ENCODE peak calls at places on chromosomes 13 and 19, in four cellular contexts. One of them, this sample, is unnamed.

GRCh38 chr13:44128522-44128921 is 245.1 kb upstream of the SERP2 start:
- DNase-seq in tibial nerve: no peak
- DNase-seq in uterus: peak
- DNase-seq in A549: no peak
- DNase-seq in this sample: no peak

GRCh38 chr19:12497032-12497431 is 12.4 kb upstream of the ZNF709 start:
- DNase-seq in tibial nerve: no peak
- DNase-seq in uterus: no peak
- DNase-seq in A549: no peak
- DNase-seq in this sample: no peak

GRCh38 chr13:34748078-34748477 is 194.0 kb upstream of the NBEA start:
- DNase-seq in tibial nerve: no peak
- DNase-seq in uterus: peak
- DNase-seq in A549: no peak
- DNase-seq in this sample: peak

GRCh38 chr13:39956036-39956435 is 300.6 kb downstream of the COG6 start:
- DNase-seq in tibial nerve: no peak
- DNase-seq in uterus: no peak
- DNase-seq in A549: no peak
- DNase-seq in this sample: no peak

GRCh38 chr19:52191374-52191773 is 1.5 kb downstream of the PPP2R1A start:
- DNase-seq in tibial nerve: no peak
- DNase-seq in uterus: no peak
- DNase-seq in A549: no peak
- DNase-seq in this sample: no peak

GRCh38 chr13:79686441-79686840 is 205.5 kb downstream of the NDFIP2 start:
- DNase-seq in tibial nerve: no peak
- DNase-seq in uterus: no peak
- DNase-seq in A549: no peak
- DNase-seq in this sample: no peak

GRCh38 chr13:28541966-28542365 is 47.0 kb upstream of the FLT1 start:
- DNase-seq in tibial nerve: no peak
- DNase-seq in uterus: no peak
- DNase-seq in A549: no peak
- DNase-seq in this sample: no peak

GRCh38 chr19:33186431-33186830 is 7.7 kb upstream of the LRP3 start:
- DNase-seq in tibial nerve: no peak
- DNase-seq in uterus: no peak
- DNase-seq in A549: no peak
- DNase-seq in this sample: peak

GRCh38 chr13:109196896-109197295 is 567.5 kb downstream of the MYO16 start:
- DNase-seq in tibial nerve: no peak
- DNase-seq in uterus: no peak
- DNase-seq in A549: no peak
- DNase-seq in this sample: peak

GRCh38 chr19:17234911-17235617 is 9.0 kb downstream of the OCEL1 start:
- DNase-seq in tibial nerve: no peak
- DNase-seq in uterus: peak
- DNase-seq in A549: peak
- DNase-seq in this sample: peak

GRCh38 chr13:98176777-98177608 is at the start of gene RNF113B:
- DNase-seq in tibial nerve: no peak
- DNase-seq in uterus: no peak
- DNase-seq in A549: no peak
- DNase-seq in this sample: no peak

GRCh38 chr13:31725841-31726240 is 13.5 kb upstream of the RXFP2 start:
- DNase-seq in tibial nerve: no peak
- DNase-seq in uterus: no peak
- DNase-seq in A549: no peak
- DNase-seq in this sample: no peak

GRCh38 chr13:45713106-45713690 is 11.1 kb downstream of the CBY2 start:
- DNase-seq in tibial nerve: no peak
- DNase-seq in uterus: no peak
- DNase-seq in A549: no peak
- DNase-seq in this sample: no peak

GRCh38 chr13:86324191-86324590 is 525.0 kb upstream of the SLITRK6 start:
- DNase-seq in tibial nerve: no peak
- DNase-seq in uterus: no peak
- DNase-seq in A549: no peak
- DNase-seq in this sample: no peak

GRCh38 chr13:31945202-31945978 is 86.2 kb upstream of the FRY start:
- DNase-seq in tibial nerve: peak
- DNase-seq in uterus: peak
- DNase-seq in A549: peak
- DNase-seq in this sample: no peak

GRCh38 chr19:40596608-40597328 is 4.4 kb upstream of the LTBP4 start:
- DNase-seq in tibial nerve: no peak
- DNase-seq in uterus: peak
- DNase-seq in A549: peak
- DNase-seq in this sample: no peak

GRCh38 chr19:41302624-41303351 is 7.2 kb upstream of the CCDC97 start:
- DNase-seq in tibial nerve: no peak
- DNase-seq in uterus: no peak
- DNase-seq in A549: no peak
- DNase-seq in this sample: no peak

GRCh38 chr19:48553676-48554384 is 1.9 kb downstream of the SULT2B1 start:
- DNase-seq in tibial nerve: no peak
- DNase-seq in uterus: peak
- DNase-seq in A549: peak
- DNase-seq in this sample: peak

DNA sequence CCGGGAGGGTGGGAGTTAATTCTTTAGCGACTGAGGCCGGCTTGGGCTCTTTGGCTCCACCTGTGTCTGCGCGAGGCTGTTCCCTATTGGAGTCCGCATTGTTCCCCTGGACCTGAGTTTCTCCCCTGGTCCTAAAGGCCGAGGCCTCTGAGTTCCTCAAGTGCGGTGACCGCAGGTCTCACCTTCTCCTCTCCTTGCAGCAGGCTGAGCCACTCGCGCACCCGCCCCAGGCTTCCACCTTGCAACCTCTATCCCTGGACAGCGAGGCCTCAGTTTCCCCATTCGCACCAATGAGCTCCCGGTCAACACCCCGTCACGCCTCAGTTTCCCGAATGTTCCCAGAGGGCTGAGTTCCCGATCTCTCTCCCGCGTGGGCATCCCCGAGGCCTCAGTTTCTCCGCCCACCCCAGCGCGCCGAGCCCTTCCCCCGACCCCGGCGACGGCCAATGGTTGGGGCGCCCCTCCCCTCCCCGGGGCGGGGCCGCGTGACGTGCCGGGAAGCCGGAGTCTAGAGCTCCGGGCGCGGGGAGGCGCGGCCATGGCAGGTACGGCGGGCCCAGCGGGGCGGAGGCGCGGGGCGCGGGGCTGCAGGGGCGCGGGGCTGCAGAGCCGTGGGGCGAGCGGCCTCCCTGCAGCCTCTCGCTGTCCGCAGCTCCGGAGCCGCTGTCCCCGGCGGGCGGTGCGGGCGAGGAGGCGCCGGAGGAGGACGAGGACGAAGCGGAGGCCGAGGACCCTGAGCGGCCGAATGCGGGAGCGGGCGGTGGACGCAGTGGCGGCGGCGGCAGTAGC is at the start of gene MPND:
- DNase-seq in tibial nerve: peak
- DNase-seq in uterus: peak
- DNase-seq in A549: peak
- DNase-seq in this sample: peak
- H3K4me3 ChIP-seq in tibial nerve: peak
- H3K4me3 ChIP-seq in uterus: peak
- H3K4me3 ChIP-seq in A549: peak
- H3K4me3 ChIP-seq in this sample: peak

GRCh38 chr19:8005534-8006256 is at the start of gene ELAVL1:
- DNase-seq in tibial nerve: peak
- DNase-seq in uterus: peak
- DNase-seq in A549: peak
- DNase-seq in this sample: peak
- TF ChIP-seq POLR2A in tibial nerve: peak
- TF ChIP-seq POLR2A in uterus: peak
- TF ChIP-seq POLR2A in A549: peak
- TF ChIP-seq POLR2A in this sample: peak

GRCh38 chr13:112055417-112056206 is 11.3 kb upstream of the SOX1 start:
- DNase-seq in tibial nerve: no peak
- DNase-seq in uterus: no peak
- DNase-seq in A549: no peak
- DNase-seq in this sample: no peak
- H3K4me3 ChIP-seq in tibial nerve: no peak
- H3K4me3 ChIP-seq in uterus: no peak
- H3K4me3 ChIP-seq in A549: no peak
- H3K4me3 ChIP-seq in this sample: no peak

GRCh38 chr19:4449022-4449825 is 8.4 kb downstream of the UBXN6 start:
- DNase-seq in tibial nerve: no peak
- DNase-seq in uterus: peak
- DNase-seq in A549: no peak
- DNase-seq in this sample: no peak
- TF ChIP-seq POLR2A in tibial nerve: no peak
- TF ChIP-seq POLR2A in uterus: no peak
- TF ChIP-seq POLR2A in A549: no peak
- TF ChIP-seq POLR2A in this sample: no peak

GRCh38 chr19:34961775-34962174 is 2.3 kb downstream of the ZNF792 start:
- DNase-seq in tibial nerve: no peak
- DNase-seq in uterus: no peak
- DNase-seq in A549: no peak
- DNase-seq in this sample: no peak

GRCh38 chr19:34963531-34964406 is at the start of gene ZNF792:
- DNase-seq in tibial nerve: peak
- DNase-seq in uterus: peak
- DNase-seq in A549: peak
- DNase-seq in this sample: peak

GRCh38 chr19:34962945-34963530 is 991 bp downstream of the ZNF792 start:
- DNase-seq in tibial nerve: no peak
- DNase-seq in uterus: no peak
- DNase-seq in A549: no peak
- DNase-seq in this sample: no peak

GRCh38 chr19:34962281-34962944 is 1.6 kb downstream of the ZNF792 start:
- DNase-seq in tibial nerve: no peak
- DNase-seq in uterus: no peak
- DNase-seq in A549: no peak
- DNase-seq in this sample: peak

DNA sequence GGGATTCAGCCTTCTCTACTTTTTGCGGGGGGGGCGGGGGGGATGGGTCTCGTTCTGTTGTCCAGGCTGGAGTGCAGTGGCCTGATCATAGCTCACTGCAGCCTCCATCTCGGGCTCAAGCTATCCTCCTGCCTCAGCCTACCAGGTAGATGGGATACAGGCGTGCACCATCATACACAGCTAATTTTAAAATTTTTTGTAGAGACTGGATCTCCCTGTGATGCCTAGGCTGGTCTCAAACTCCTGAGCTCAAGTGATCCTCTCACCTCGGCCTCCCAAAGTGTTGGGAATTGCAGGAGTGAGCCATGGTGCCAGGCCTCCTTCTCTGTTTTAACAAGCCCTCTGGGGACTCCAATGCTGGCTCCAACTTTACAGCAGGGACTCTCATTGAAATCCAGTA is 569 bp upstream of the ZNF792 start:
- DNase-seq in tibial nerve: no peak
- DNase-seq in uterus: no peak
- DNase-seq in A549: no peak
- DNase-seq in this sample: no peak
- H3K4me3 ChIP-seq in tibial nerve: no peak
- H3K4me3 ChIP-seq in uterus: no peak
- H3K4me3 ChIP-seq in A549: peak
- H3K4me3 ChIP-seq in this sample: no peak

DNA sequence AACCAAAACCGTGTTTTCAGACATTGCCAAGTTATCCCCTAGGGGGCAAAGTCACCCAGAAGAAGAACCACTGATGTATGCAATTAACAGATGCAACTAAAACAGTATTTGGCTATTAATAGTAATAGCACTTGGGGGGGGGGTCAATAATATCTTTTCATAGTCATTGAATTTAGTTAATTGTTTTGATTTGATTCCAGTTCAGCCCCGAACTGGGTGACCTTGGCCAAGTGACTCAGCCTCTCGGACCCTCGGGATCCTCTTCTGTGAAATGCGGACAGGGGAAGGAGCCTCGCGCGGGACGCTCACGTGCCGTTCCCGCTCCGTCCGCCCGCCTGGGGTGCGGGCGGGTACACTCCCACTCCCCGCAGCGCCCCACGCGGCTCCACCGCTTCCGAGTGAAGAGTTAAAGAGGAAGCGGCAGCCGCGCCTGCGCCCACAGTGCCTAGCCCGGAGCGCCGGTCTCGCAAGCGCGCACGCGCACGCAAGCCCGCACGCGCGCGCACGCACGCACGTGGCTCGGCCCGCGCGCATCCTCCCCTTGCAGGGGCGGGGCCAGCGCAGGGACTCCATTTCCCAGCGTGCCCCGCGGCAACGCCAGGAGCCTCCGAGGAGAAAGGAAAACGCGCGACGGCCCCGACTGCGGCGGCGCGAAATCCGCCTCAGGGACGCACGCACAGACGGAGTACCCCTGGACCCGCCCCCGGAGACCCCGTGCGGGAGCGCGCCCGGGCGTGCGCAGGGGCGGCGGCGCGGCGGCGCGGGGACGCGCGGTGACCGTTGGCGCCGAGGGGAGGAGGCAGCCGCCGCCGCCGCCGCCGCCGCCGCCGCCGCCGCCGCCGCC is at the start of gene DAZAP1:
- DNase-seq in tibial nerve: peak
- DNase-seq in uterus: peak
- DNase-seq in A549: peak
- DNase-seq in this sample: peak
- TF ChIP-seq POLR2A in tibial nerve: peak
- TF ChIP-seq POLR2A in uterus: peak
- TF ChIP-seq POLR2A in A549: peak
- TF ChIP-seq POLR2A in this sample: peak

GRCh38 chr13:75871059-75871458 is 234.9 kb downstream of the LMO7 start:
- DNase-seq in tibial nerve: no peak
- DNase-seq in uterus: no peak
- DNase-seq in A549: no peak
- DNase-seq in this sample: no peak
- H3K4me3 ChIP-seq in tibial nerve: peak
- H3K4me3 ChIP-seq in uterus: peak
- H3K4me3 ChIP-seq in A549: peak
- H3K4me3 ChIP-seq in this sample: no peak

GRCh38 chr19:13930402-13930801 is 7.8 kb downstream of the PODNL1 start:
- DNase-seq in tibial nerve: no peak
- DNase-seq in uterus: no peak
- DNase-seq in A549: no peak
- DNase-seq in this sample: no peak

GRCh38 chr19:13931582-13932378 is 6.4 kb downstream of the PODNL1 start:
- DNase-seq in tibial nerve: no peak
- DNase-seq in uterus: no peak
- DNase-seq in A549: no peak
- DNase-seq in this sample: no peak

GRCh38 chr19:13934785-13935109 is 3.5 kb downstream of the PODNL1 start:
- DNase-seq in tibial nerve: no peak
- DNase-seq in uterus: no peak
- DNase-seq in A549: no peak
- DNase-seq in this sample: no peak

GRCh38 chr19:13935765-13936486 is 2.3 kb downstream of the PODNL1 start:
- DNase-seq in tibial nerve: no peak
- DNase-seq in uterus: no peak
- DNase-seq in A549: no peak
- DNase-seq in this sample: no peak

GRCh38 chr19:13932911-13933393 is 5.3 kb downstream of the PODNL1 start:
- DNase-seq in tibial nerve: no peak
- DNase-seq in uterus: no peak
- DNase-seq in A549: no peak
- DNase-seq in this sample: no peak
- TF ChIP-seq POLR2A in tibial nerve: no peak
- TF ChIP-seq POLR2A in uterus: no peak
- TF ChIP-seq POLR2A in A549: no peak
- TF ChIP-seq POLR2A in this sample: no peak

GRCh38 chr19:29040291-29040690 is 172.7 kb downstream of the UQCRFS1 start:
- DNase-seq in tibial nerve: no peak
- DNase-seq in uterus: no peak
- DNase-seq in A549: no peak
- DNase-seq in this sample: no peak
- H3K4me3 ChIP-seq in tibial nerve: no peak
- H3K4me3 ChIP-seq in uterus: no peak
- H3K4me3 ChIP-seq in A549: no peak
- H3K4me3 ChIP-seq in this sample: no peak

GRCh38 chr19:2271516-2272103 is 10.4 kb downstream of the PEAK3 start:
- DNase-seq in tibial nerve: no peak
- DNase-seq in uterus: no peak
- DNase-seq in A549: no peak
- DNase-seq in this sample: peak
- TF ChIP-seq POLR2A in tibial nerve: no peak
- TF ChIP-seq POLR2A in uterus: no peak
- TF ChIP-seq POLR2A in A549: no peak
- TF ChIP-seq POLR2A in this sample: no peak

This sample was measured in NB4.